ENCODE peak calls at places on chromosomes 2 and 18, in six cellular contexts. E, Z, J, M, Y and S are unnamed samples.
A peak's percentile ranks its signal among the peaks of the same experiment; 100 is the strongest.

GRCh38 chr18:63168287-63168686 is 151.3 kb downstream of the BCL2 start:
- DNase-seq in E (no peak), M (no peak), J (no peak), Y (no peak), Z (no peak), S (no peak)

GRCh38 chr2:217402622-217403383 is 542.9 kb upstream of the TNP1 start:
- DNase-seq in M (no peak), Y (no peak), E (no peak), J (peak; percentile 39), Z (no peak), S (no peak)

GRCh38 chr2:109057686-109058085 is 68.7 kb upstream of the EDAR start:
- DNase-seq in Z (peak; percentile 21), M (no peak), Y (no peak), J (no peak), E (no peak), S (no peak)

GRCh38 chr2:198106621-198107020 is 302.2 kb downstream of the PLCL1 start:
- DNase-seq in Z (no peak), J (no peak), M (no peak), Y (no peak), E (no peak), S (no peak)

GRCh38 chr2:148675708-148676107 is 31.2 kb downstream of the EPC2 start:
- DNase-seq in Z (no peak), Y (no peak), J (peak; percentile 31), E (no peak), M (no peak), S (peak; percentile 23)

GRCh38 chr2:47657886-47658577 is 124.9 kb upstream of the MSH6 start:
- DNase-seq in E (no peak), J (no peak), Y (no peak), Z (no peak), M (no peak), S (no peak)

GRCh38 chr2:16832910-16833309 is 167.3 kb upstream of the CYRIA start:
- DNase-seq in Y (no peak), E (no peak), J (no peak), M (no peak), Z (no peak), S (no peak)

GRCh38 chr2:8045081-8045614 is 636.7 kb upstream of the ID2 start:
- DNase-seq in Y (no peak), J (no peak), E (no peak), M (no peak), Z (no peak), S (no peak)

GRCh38 chr2:144097440-144098225 is 422.3 kb downstream of the ZEB2 start:
- DNase-seq in Z (no peak), J (no peak), M (no peak), E (no peak), Y (no peak), S (no peak)

GRCh38 chr2:43230481-43230880 is 4.1 kb upstream of the ZFP36L2 start:
- DNase-seq in J (no peak), E (no peak), M (peak; percentile 12), Z (no peak), Y (no peak), S (no peak)

GRCh38 chr2:143193121-143193520 is 63.9 kb downstream of the ARHGAP15 start:
- DNase-seq in Z (no peak), M (no peak), J (no peak), E (no peak), Y (peak; percentile 88), S (no peak)

GRCh38 chr18:74982946-74983635 is 225.8 kb downstream of the PTGR3 start:
- DNase-seq in J (no peak), M (peak; percentile 97), Y (no peak), Z (no peak), E (no peak), S (no peak)

GRCh38 chr2:25078171-25079049 is 36.5 kb downstream of the EFR3B start:
- DNase-seq in M (peak; percentile 75), Z (no peak), J (peak; percentile 50), E (peak; percentile 69), Y (no peak), S (peak; percentile 43)

GRCh38 chr18:64100136-64100922 is 48.6 kb downstream of the LINC00305 start:
- DNase-seq in Y (no peak), E (no peak), J (no peak), M (no peak), Z (no peak), S (no peak)

GRCh38 chr2:121260370-121261154 is 24.4 kb downstream of the TFCP2L1 start:
- DNase-seq in Z (no peak), Y (peak; percentile 78), M (peak; percentile 73), J (no peak), E (no peak), S (no peak)

GRCh38 chr2:144502356-144502755 is 17.6 kb downstream of the ZEB2 start:
- DNase-seq in E (no peak), Y (no peak), J (no peak), M (no peak), Z (no peak), S (no peak)

GRCh38 chr18:47931707-47932103 is 1.2 kb upstream of the SMAD2 start:
- DNase-seq in Y (peak; percentile 55), J (no peak), E (peak; percentile 18), Z (peak; percentile 36), M (no peak), S (peak; percentile 29)